ENCODE peak calls at places on chromosome 20, in nine cellular contexts. One of them, this sample, is unnamed.

GRCh38 chr20:10492065-10492464 is 57.0 kb downstream of the SLX4IP start:
- DNase-seq in keratinocyte: no peak
- DNase-seq in kidney epithelial cell: no peak
- DNase-seq in IMR-90: peak
- DNase-seq in GM12864: no peak
- DNase-seq in HL-60: peak
- DNase-seq in cardiac muscle cell: peak
- DNase-seq in WERI-Rb-1: no peak
- DNase-seq in GM10248: no peak
- DNase-seq in this sample: no peak

GRCh38 chr20:38970302-38970701 is 8.2 kb downstream of the DHX35 start:
- DNase-seq in cardiac muscle cell: peak
- DNase-seq in GM10248: no peak
- DNase-seq in keratinocyte: no peak
- DNase-seq in WERI-Rb-1: no peak
- DNase-seq in kidney epithelial cell: no peak
- DNase-seq in GM12864: no peak
- DNase-seq in IMR-90: peak
- DNase-seq in HL-60: no peak
- DNase-seq in this sample: no peak

GRCh38 chr20:57654363-57654997 is 34.3 kb upstream of the ZBP1 start:
- DNase-seq in cardiac muscle cell: peak
- DNase-seq in WERI-Rb-1: peak
- DNase-seq in HL-60: peak
- DNase-seq in GM12864: no peak
- DNase-seq in GM10248: peak
- DNase-seq in keratinocyte: no peak
- DNase-seq in IMR-90: peak
- DNase-seq in kidney epithelial cell: no peak
- DNase-seq in this sample: peak

GRCh38 chr20:3786126-3786484 is 435 bp downstream of the CENPB start:
- DNase-seq in HL-60: no peak
- DNase-seq in cardiac muscle cell: peak
- DNase-seq in GM10248: peak
- DNase-seq in keratinocyte: no peak
- DNase-seq in IMR-90: peak
- DNase-seq in kidney epithelial cell: no peak
- DNase-seq in WERI-Rb-1: peak
- DNase-seq in GM12864: no peak
- DNase-seq in this sample: peak

GRCh38 chr20:47724398-47724797 is 60.9 kb downstream of the SULF2 start:
- DNase-seq in kidney epithelial cell: no peak
- DNase-seq in IMR-90: no peak
- DNase-seq in keratinocyte: no peak
- DNase-seq in GM10248: no peak
- DNase-seq in HL-60: no peak
- DNase-seq in WERI-Rb-1: no peak
- DNase-seq in GM12864: no peak
- DNase-seq in cardiac muscle cell: no peak
- DNase-seq in this sample: no peak

GRCh38 chr20:62069741-62070216 is 4.1 kb upstream of the TAF4 start:
- DNase-seq in WERI-Rb-1: no peak
- DNase-seq in keratinocyte: no peak
- DNase-seq in cardiac muscle cell: peak
- DNase-seq in IMR-90: peak
- DNase-seq in GM12864: no peak
- DNase-seq in GM10248: no peak
- DNase-seq in HL-60: no peak
- DNase-seq in kidney epithelial cell: peak
- DNase-seq in this sample: no peak

GRCh38 chr20:32232487-32232886 is 24.8 kb downstream of the POFUT1 start:
- DNase-seq in HL-60: no peak
- DNase-seq in keratinocyte: no peak
- DNase-seq in GM12864: no peak
- DNase-seq in cardiac muscle cell: no peak
- DNase-seq in kidney epithelial cell: no peak
- DNase-seq in IMR-90: no peak
- DNase-seq in WERI-Rb-1: no peak
- DNase-seq in GM10248: no peak
- DNase-seq in this sample: no peak

GRCh38 chr20:63529180-63529860 is 7.9 kb downstream of the PTK6 start:
- DNase-seq in cardiac muscle cell: no peak
- DNase-seq in HL-60: no peak
- DNase-seq in keratinocyte: no peak
- DNase-seq in GM10248: no peak
- DNase-seq in IMR-90: no peak
- DNase-seq in kidney epithelial cell: no peak
- DNase-seq in WERI-Rb-1: no peak
- DNase-seq in GM12864: no peak
- DNase-seq in this sample: no peak

GRCh38 chr20:40538126-40538525 is 150.9 kb downstream of the MAFB start:
- DNase-seq in keratinocyte: no peak
- DNase-seq in IMR-90: no peak
- DNase-seq in GM12864: no peak
- DNase-seq in WERI-Rb-1: no peak
- DNase-seq in cardiac muscle cell: no peak
- DNase-seq in HL-60: no peak
- DNase-seq in GM10248: no peak
- DNase-seq in kidney epithelial cell: no peak
- DNase-seq in this sample: no peak

GRCh38 chr20:45036044-45036755 is 64.7 kb downstream of the KCNS1 start:
- DNase-seq in HL-60: no peak
- DNase-seq in GM12864: no peak
- DNase-seq in IMR-90: peak
- DNase-seq in WERI-Rb-1: no peak
- DNase-seq in kidney epithelial cell: peak
- DNase-seq in keratinocyte: peak
- DNase-seq in cardiac muscle cell: peak
- DNase-seq in GM10248: no peak
- DNase-seq in this sample: no peak

GRCh38 chr20:10314198-10314597 is 95.6 kb downstream of the SNAP25 start:
- DNase-seq in kidney epithelial cell: no peak
- DNase-seq in IMR-90: peak
- DNase-seq in GM10248: no peak
- DNase-seq in HL-60: no peak
- DNase-seq in WERI-Rb-1: no peak
- DNase-seq in cardiac muscle cell: peak
- DNase-seq in GM12864: no peak
- DNase-seq in keratinocyte: no peak
- DNase-seq in this sample: no peak

GRCh38 chr20:62363920-62364851 is 2.9 kb downstream of the LAMA5 start:
- DNase-seq in HL-60: no peak
- DNase-seq in cardiac muscle cell: peak
- DNase-seq in IMR-90: no peak
- DNase-seq in kidney epithelial cell: no peak
- DNase-seq in keratinocyte: no peak
- DNase-seq in GM10248: no peak
- DNase-seq in WERI-Rb-1: peak
- DNase-seq in GM12864: no peak
- DNase-seq in this sample: no peak

GRCh38 chr20:22567944-22568871 is 16.2 kb downstream of the FOXA2 start:
- DNase-seq in GM12864: no peak
- DNase-seq in kidney epithelial cell: no peak
- DNase-seq in WERI-Rb-1: no peak
- DNase-seq in cardiac muscle cell: no peak
- DNase-seq in GM10248: no peak
- DNase-seq in IMR-90: no peak
- DNase-seq in HL-60: no peak
- DNase-seq in keratinocyte: no peak
- DNase-seq in this sample: no peak

GRCh38 chr20:42603655-42604054 is 586.1 kb downstream of the PTPRT start:
- DNase-seq in WERI-Rb-1: no peak
- DNase-seq in IMR-90: no peak
- DNase-seq in HL-60: no peak
- DNase-seq in cardiac muscle cell: no peak
- DNase-seq in kidney epithelial cell: no peak
- DNase-seq in keratinocyte: no peak
- DNase-seq in GM10248: no peak
- DNase-seq in GM12864: no peak
- DNase-seq in this sample: no peak

GRCh38 chr20:23049933-23050838 is 714 bp upstream of the THBD start:
- DNase-seq in keratinocyte: no peak
- DNase-seq in HL-60: no peak
- DNase-seq in GM10248: no peak
- DNase-seq in kidney epithelial cell: no peak
- DNase-seq in WERI-Rb-1: no peak
- DNase-seq in GM12864: no peak
- DNase-seq in IMR-90: no peak
- DNase-seq in cardiac muscle cell: peak
- DNase-seq in this sample: peak

GRCh38 chr20:50868509-50869495 is 62.4 kb downstream of the ADNP start:
- DNase-seq in cardiac muscle cell: no peak
- DNase-seq in HL-60: no peak
- DNase-seq in GM12864: no peak
- DNase-seq in WERI-Rb-1: no peak
- DNase-seq in keratinocyte: no peak
- DNase-seq in IMR-90: peak
- DNase-seq in kidney epithelial cell: peak
- DNase-seq in GM10248: no peak
- DNase-seq in this sample: no peak

GRCh38 chr20:53739799-53740785 is 146.5 kb upstream of the ZNF217 start:
- DNase-seq in HL-60: peak
- DNase-seq in kidney epithelial cell: no peak
- DNase-seq in IMR-90: peak
- DNase-seq in GM12864: no peak
- DNase-seq in keratinocyte: no peak
- DNase-seq in GM10248: peak
- DNase-seq in WERI-Rb-1: no peak
- DNase-seq in cardiac muscle cell: peak
- DNase-seq in this sample: no peak

GRCh38 chr20:25336561-25337422 is 53.8 kb downstream of the ABHD12 start:
- DNase-seq in WERI-Rb-1: peak
- DNase-seq in keratinocyte: peak
- DNase-seq in HL-60: peak
- DNase-seq in GM10248: no peak
- DNase-seq in cardiac muscle cell: peak
- DNase-seq in IMR-90: peak
- DNase-seq in kidney epithelial cell: no peak
- DNase-seq in GM12864: no peak
- DNase-seq in this sample: peak
- TF ChIP-seq CTCF in WERI-Rb-1: peak
- TF ChIP-seq CTCF in keratinocyte: peak
- TF ChIP-seq CTCF in HL-60: no peak
- TF ChIP-seq CTCF in GM10248: no peak
- TF ChIP-seq CTCF in cardiac muscle cell: peak
- TF ChIP-seq CTCF in IMR-90: peak
- TF ChIP-seq CTCF in kidney epithelial cell: no peak
- TF ChIP-seq CTCF in GM12864: no peak
- TF ChIP-seq CTCF in this sample: no peak

DNA sequence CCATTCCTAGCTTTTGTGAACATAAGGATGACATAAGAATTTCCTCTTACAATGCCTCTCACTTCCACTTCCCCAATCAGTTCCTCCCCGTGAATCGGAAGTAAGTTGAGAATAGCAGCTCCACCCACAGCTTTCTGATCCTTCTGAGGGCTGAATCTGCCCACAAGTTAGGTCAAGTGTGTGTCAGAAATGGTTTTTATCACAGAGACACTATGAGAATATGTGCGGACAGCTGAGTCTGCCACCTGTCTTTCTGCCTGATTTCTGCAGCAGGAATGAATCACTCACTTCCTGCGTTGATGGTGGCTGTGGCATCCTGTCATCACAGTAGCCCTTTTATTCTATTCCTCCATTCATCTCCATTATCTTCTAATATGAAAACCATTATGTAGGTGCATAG is 70.2 kb downstream of the RIN2 start:
- DNase-seq in WERI-Rb-1: no peak
- DNase-seq in keratinocyte: peak
- DNase-seq in kidney epithelial cell: no peak
- DNase-seq in GM12864: peak
- DNase-seq in GM10248: peak
- DNase-seq in IMR-90: peak
- DNase-seq in HL-60: peak
- DNase-seq in cardiac muscle cell: no peak
- DNase-seq in this sample: no peak
- TF ChIP-seq CTCF in WERI-Rb-1: no peak
- TF ChIP-seq CTCF in keratinocyte: peak
- TF ChIP-seq CTCF in kidney epithelial cell: peak
- TF ChIP-seq CTCF in GM12864: peak
- TF ChIP-seq CTCF in GM10248: peak
- TF ChIP-seq CTCF in IMR-90: peak
- TF ChIP-seq CTCF in HL-60: peak
- TF ChIP-seq CTCF in cardiac muscle cell: peak
- TF ChIP-seq CTCF in this sample: no peak

DNA sequence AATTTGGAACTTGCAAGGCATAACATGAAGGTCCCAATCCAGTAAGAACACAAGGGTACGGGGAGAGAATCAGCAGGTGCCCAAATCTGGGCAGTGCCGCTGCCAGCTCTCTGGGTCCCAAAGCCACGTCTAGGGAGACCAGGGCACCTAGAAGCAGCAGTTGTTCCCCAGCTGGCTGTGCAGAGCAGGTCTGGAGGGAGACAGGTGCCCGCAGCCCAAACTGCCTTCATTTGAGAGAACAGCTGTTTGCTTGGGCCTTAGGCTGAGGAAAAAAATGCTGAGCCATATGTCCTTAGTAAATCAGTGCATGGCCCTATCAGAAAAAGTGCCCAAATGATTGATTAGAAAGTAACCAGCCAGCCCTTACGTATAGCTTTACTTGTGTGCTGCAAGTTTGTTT is 9.1 kb upstream of the PRELID3B start:
- DNase-seq in GM10248: no peak
- DNase-seq in GM12864: no peak
- DNase-seq in cardiac muscle cell: no peak
- DNase-seq in kidney epithelial cell: no peak
- DNase-seq in keratinocyte: no peak
- DNase-seq in IMR-90: no peak
- DNase-seq in HL-60: no peak
- DNase-seq in WERI-Rb-1: peak
- DNase-seq in this sample: no peak
- TF ChIP-seq CTCF in GM10248: no peak
- TF ChIP-seq CTCF in GM12864: no peak
- TF ChIP-seq CTCF in cardiac muscle cell: no peak
- TF ChIP-seq CTCF in kidney epithelial cell: no peak
- TF ChIP-seq CTCF in keratinocyte: no peak
- TF ChIP-seq CTCF in IMR-90: no peak
- TF ChIP-seq CTCF in HL-60: no peak
- TF ChIP-seq CTCF in WERI-Rb-1: no peak
- TF ChIP-seq CTCF in this sample: no peak

DNA sequence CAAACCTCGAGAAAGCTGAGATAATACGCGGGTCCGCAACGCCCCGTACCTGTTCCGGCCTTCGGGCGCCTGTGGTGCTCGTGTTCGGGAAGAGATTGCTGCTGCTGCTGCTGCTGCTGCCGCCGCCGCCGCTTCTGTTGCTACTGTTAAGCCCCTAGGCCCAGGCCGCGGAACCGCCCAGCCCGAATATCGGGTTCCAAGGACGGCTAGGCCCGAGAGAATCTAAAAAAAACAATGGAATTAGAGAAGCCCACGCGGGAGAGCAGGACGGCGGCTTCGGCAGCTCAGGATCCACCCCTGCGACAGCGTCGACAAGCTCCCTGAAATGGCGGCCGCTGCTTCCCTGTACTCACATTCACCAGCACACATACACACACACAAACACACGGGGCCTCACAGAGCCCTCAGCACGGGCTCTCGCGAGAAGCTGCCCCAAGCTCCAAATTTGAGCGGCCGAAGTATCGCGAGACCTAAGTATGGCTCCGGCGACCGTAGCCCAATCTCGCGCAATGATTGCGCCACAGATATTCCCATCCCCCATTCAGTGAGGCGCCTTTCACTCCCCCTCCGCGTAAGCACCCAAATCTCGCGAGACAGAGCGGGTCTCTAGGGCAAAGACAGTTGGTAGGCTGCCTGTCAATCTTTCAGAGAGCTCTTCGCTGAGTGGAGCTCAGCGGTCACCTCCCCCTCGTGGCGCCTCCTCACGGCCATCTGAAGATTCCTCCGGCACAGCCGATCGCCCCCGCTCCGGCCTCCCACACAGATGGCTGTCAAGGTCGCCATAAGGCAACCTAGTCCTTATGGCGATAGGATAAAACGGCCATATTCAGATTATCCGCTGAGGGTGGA is at the start of gene RBM39:
- DNase-seq in IMR-90: peak
- DNase-seq in keratinocyte: peak
- DNase-seq in WERI-Rb-1: peak
- DNase-seq in kidney epithelial cell: peak
- DNase-seq in GM12864: peak
- DNase-seq in HL-60: peak
- DNase-seq in cardiac muscle cell: peak
- DNase-seq in GM10248: peak
- DNase-seq in this sample: peak
- TF ChIP-seq CTCF in IMR-90: peak
- TF ChIP-seq CTCF in keratinocyte: peak
- TF ChIP-seq CTCF in WERI-Rb-1: peak
- TF ChIP-seq CTCF in kidney epithelial cell: peak
- TF ChIP-seq CTCF in GM12864: peak
- TF ChIP-seq CTCF in HL-60: no peak
- TF ChIP-seq CTCF in cardiac muscle cell: peak
- TF ChIP-seq CTCF in GM10248: peak
- TF ChIP-seq CTCF in this sample: no peak

This sample was measured in endothelial cell.